ENCODE peak calls at places on chromosomes 1 and 21, in six cellular contexts. P is IMR-90, D is fibroblast of pulmonary artery, W is thoracic aorta, Z is fibroblast of mammary gland, V is thyroid gland. R is an unnamed sample.

GRCh38 chr1:161185732-161186311 is 8.5 kb upstream of the B4GALT3 start:
- DNase-seq in P (no peak), D (no peak), W (no peak), Z (peak), V (no peak), R (no peak)

GRCh38 chr21:42279341-42279871 is 35.8 kb downstream of the TFF3 start:
- DNase-seq in P (no peak), D (no peak), W (no peak), Z (no peak), V (no peak), R (no peak)

GRCh38 chr1:154241703-154242352 is 21.1 kb downstream of the UBAP2L start:
- DNase-seq in P (no peak), D (no peak), W (no peak), Z (no peak), V (no peak), R (no peak)

GRCh38 chr21:46124926-46125845 is 27.3 kb downstream of the COL6A2 start:
- DNase-seq in P (no peak), D (no peak), W (no peak), Z (peak), V (no peak), R (peak)

GRCh38 chr21:27580276-27580675 is 613.4 kb upstream of the ADAMTS5 start:
- DNase-seq in P (peak), D (peak), W (no peak), Z (peak), V (no peak), R (no peak)

GRCh38 chr1:201184734-201185453 is 5.7 kb upstream of the IGFN1 start:
- DNase-seq in P (peak), D (peak), W (no peak), Z (peak), V (peak), R (no peak)

GRCh38 chr1:202170726-202171125 is 10.3 kb upstream of the PTPN7 start:
- DNase-seq in P (no peak), D (no peak), W (no peak), Z (no peak), V (no peak), R (no peak)

GRCh38 chr21:39938086-39938611 is 70.9 kb downstream of the PCP4 start:
- DNase-seq in P (no peak), D (no peak), W (no peak), Z (no peak), V (peak), R (no peak)

GRCh38 chr1:155729031-155729898 is 40.4 kb downstream of the DAP3 start:
- DNase-seq in P (peak), D (peak), W (peak), Z (peak), V (peak), R (peak)

GRCh38 chr1:65812065-65812464 is 19.4 kb downstream of the PDE4B start:
- DNase-seq in P (peak), D (peak), W (no peak), Z (peak), V (no peak), R (no peak)

GRCh38 chr1:206106328-206107167 is 10.6 kb downstream of the AVPR1B start:
- DNase-seq in P (peak), D (peak), W (peak), Z (peak), V (peak), R (peak)

GRCh38 chr1:19934336-19934735 is 10.9 kb upstream of the PLA2G2E start:
- DNase-seq in P (no peak), D (no peak), W (no peak), Z (no peak), V (no peak), R (no peak)

GRCh38 chr1:169295425-169295824 is 72.2 kb downstream of the NME7 start:
- DNase-seq in P (no peak), D (no peak), W (no peak), Z (no peak), V (no peak), R (no peak)

GRCh38 chr21:27422435-27422834 is 455.5 kb upstream of the ADAMTS5 start:
- DNase-seq in P (peak), D (no peak), W (no peak), Z (peak), V (no peak), R (no peak)

GRCh38 chr1:213332491-213332890 is 281.4 kb downstream of the RPS6KC1 start:
- DNase-seq in P (no peak), D (no peak), W (no peak), Z (no peak), V (no peak), R (no peak)

GRCh38 chr1:51558375-51558924 is 39.4 kb upstream of the EPS15 start:
- DNase-seq in P (peak), D (peak), W (no peak), Z (peak), V (no peak), R (no peak)

GRCh38 chr21:33477066-33477465 is 2.7 kb downstream of the TMEM50B start:
- DNase-seq in P (no peak), D (no peak), W (no peak), Z (no peak), V (no peak), R (no peak)

GRCh38 chr1:238177351-238177750 is 286.6 kb upstream of the ZP4 start:
- DNase-seq in P (no peak), D (no peak), W (no peak), Z (no peak), V (no peak), R (no peak)

GRCh38 chr1:65177457-65177856 is 29.5 kb downstream of the AK4 start:
- DNase-seq in P (peak), D (peak), W (no peak), Z (peak), V (no peak), R (no peak)

GRCh38 chr1:223765719-223766340 is 53.5 kb downstream of the CAPN2 start:
- DNase-seq in P (no peak), D (no peak), W (no peak), Z (no peak), V (no peak), R (no peak)

GRCh38 chr1:178362784-178363183 is 134.0 kb downstream of the CLEC20A start:
- DNase-seq in P (peak), D (peak), W (no peak), Z (peak), V (no peak), R (no peak)

GRCh38 chr1:39450956-39451601 is 40.4 kb upstream of the BMP8A start:
- DNase-seq in P (peak), D (peak), W (no peak), Z (peak), V (peak), R (no peak)

GRCh38 chr1:235127203-235127602 is 1.4 kb downstream of the TOMM20 start:
- DNase-seq in P (no peak), D (no peak), W (no peak), Z (no peak), V (no peak), R (no peak)

GRCh38 chr1:90746857-90747256 is 29.8 kb upstream of the BARHL2 start:
- DNase-seq in P (no peak), D (no peak), W (no peak), Z (no peak), V (no peak), R (no peak)

GRCh38 chr1:205967555-205968335 is 24.5 kb upstream of the SLC26A9 start:
- DNase-seq in P (peak), D (no peak), W (no peak), Z (peak), V (no peak), R (no peak)

GRCh38 chr1:111399792-111400610 is 27.5 kb downstream of the OVGP1 start:
- DNase-seq in P (peak), D (peak), W (no peak), Z (peak), V (peak), R (no peak)

GRCh38 chr21:31316488-31317169 is 27.4 kb downstream of the TIAM1 start:
- DNase-seq in P (peak), D (peak), W (no peak), Z (peak), V (no peak), R (no peak)

GRCh38 chr1:80153762-80154555 is 1147.4 kb upstream of the ADGRL4 start:
- DNase-seq in P (peak), D (no peak), W (no peak), Z (peak), V (no peak), R (no peak)
- TF ChIP-seq CTCF in P (no peak), D (no peak), W (no peak), Z (no peak), V (no peak), R (no peak)

DNA sequence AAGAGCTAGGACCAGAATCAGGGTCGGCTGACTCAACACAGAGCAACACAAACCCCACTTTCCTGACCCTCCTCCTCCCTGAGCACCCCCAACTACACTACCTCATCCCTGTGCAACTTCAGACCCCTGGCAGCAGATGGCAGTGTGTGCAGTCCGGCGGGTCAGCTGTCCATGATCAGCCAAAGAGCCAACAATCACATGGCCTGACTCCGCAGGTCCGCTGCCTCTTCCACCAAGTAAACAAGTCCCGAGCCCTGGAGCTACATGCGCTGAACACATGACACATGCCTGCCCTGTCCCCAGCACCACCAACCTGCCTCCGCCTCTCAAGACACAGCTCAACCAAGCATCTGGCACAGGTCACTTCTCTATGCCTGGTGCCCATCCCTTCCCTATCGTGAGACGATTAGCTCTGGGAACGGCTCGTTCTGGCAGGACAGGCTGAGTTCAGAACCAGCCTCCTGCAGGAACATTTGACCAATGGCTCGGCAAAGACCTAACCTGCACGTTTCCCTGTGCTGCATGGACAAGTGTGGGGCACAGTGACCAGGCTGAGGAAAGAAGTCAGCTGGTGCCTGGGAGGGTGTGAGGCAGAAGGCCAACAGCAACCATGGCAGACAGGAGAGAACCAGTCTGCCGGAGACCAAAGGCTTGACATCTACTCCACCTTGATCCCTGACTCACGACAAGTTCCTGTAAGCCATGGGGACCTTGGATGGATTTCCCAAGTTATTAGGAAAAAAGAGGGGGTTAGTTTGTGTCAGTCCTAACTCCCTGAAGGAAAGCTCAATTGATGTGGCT is 60.3 kb downstream of the CD46 start:
- DNase-seq in P (peak), D (no peak), W (no peak), Z (peak), V (peak), R (no peak)
- TF ChIP-seq CTCF in P (peak), D (peak), W (peak), Z (peak), V (peak), R (peak)

GRCh38 chr1:30322859-30323257 is 400.5 kb downstream of the MATN1 start:
- DNase-seq in P (no peak), D (no peak), W (no peak), Z (no peak), V (no peak), R (peak)
- TF ChIP-seq CTCF in P (no peak), D (no peak), W (no peak), Z (no peak), V (no peak), R (no peak)

GRCh38 chr1:77126309-77126708 is 92.9 kb downstream of the PIGK start:
- DNase-seq in P (peak), D (peak), W (no peak), Z (peak), V (peak), R (no peak)
- TF ChIP-seq CTCF in P (peak), D (peak), W (peak), Z (peak), V (peak), R (peak)

R was measured in type B pancreatic cell.